ENCODE peak calls at places on chromosome 5, in nine cellular contexts. One of them, this sample, is unnamed.

GRCh38 chr5:10229306-10230048 is 20.2 kb downstream of the ATPSCKMT start:
- DNase-seq in AG09319: no peak
- DNase-seq in astrocyte of the spinal cord: peak
- DNase-seq in stimulated activated CD4-positive, alpha-beta T cell treated with anti-CD3 and anti-CD28 coated beads, TNF-alpha, amount 100 ng/mL, for 1 hour: no peak
- DNase-seq in activated T-cell treated with anti-CD3 and anti-CD28 coated beads for 1 hour: no peak
- DNase-seq in CD4-positive, alpha-beta T cell: no peak
- DNase-seq in NCI-H2029 treated with DMSO at 0.1 percent for 48 hours: no peak
- DNase-seq in DMS53: no peak
- DNase-seq in A172: peak
- DNase-seq in this sample: no peak

GRCh38 chr5:3342271-3343100 is 253.1 kb upstream of the IRX1 start:
- DNase-seq in AG09319: no peak
- DNase-seq in astrocyte of the spinal cord: no peak
- DNase-seq in stimulated activated CD4-positive, alpha-beta T cell treated with anti-CD3 and anti-CD28 coated beads, TNF-alpha, amount 100 ng/mL, for 1 hour: no peak
- DNase-seq in activated T-cell treated with anti-CD3 and anti-CD28 coated beads for 1 hour: no peak
- DNase-seq in CD4-positive, alpha-beta T cell: no peak
- DNase-seq in NCI-H2029 treated with DMSO at 0.1 percent for 48 hours: no peak
- DNase-seq in DMS53: no peak
- DNase-seq in A172: no peak
- DNase-seq in this sample: no peak

GRCh38 chr5:57066921-57067914 is 106.6 kb upstream of the GPBP1 start:
- DNase-seq in AG09319: no peak
- DNase-seq in astrocyte of the spinal cord: peak
- DNase-seq in stimulated activated CD4-positive, alpha-beta T cell treated with anti-CD3 and anti-CD28 coated beads, TNF-alpha, amount 100 ng/mL, for 1 hour: no peak
- DNase-seq in activated T-cell treated with anti-CD3 and anti-CD28 coated beads for 1 hour: no peak
- DNase-seq in CD4-positive, alpha-beta T cell: no peak
- DNase-seq in NCI-H2029 treated with DMSO at 0.1 percent for 48 hours: no peak
- DNase-seq in DMS53: peak
- DNase-seq in A172: no peak
- DNase-seq in this sample: no peak

GRCh38 chr5:35246928-35247644 is 16.8 kb upstream of the PRLR start:
- DNase-seq in AG09319: no peak
- DNase-seq in astrocyte of the spinal cord: peak
- DNase-seq in stimulated activated CD4-positive, alpha-beta T cell treated with anti-CD3 and anti-CD28 coated beads, TNF-alpha, amount 100 ng/mL, for 1 hour: no peak
- DNase-seq in activated T-cell treated with anti-CD3 and anti-CD28 coated beads for 1 hour: no peak
- DNase-seq in CD4-positive, alpha-beta T cell: no peak
- DNase-seq in NCI-H2029 treated with DMSO at 0.1 percent for 48 hours: no peak
- DNase-seq in DMS53: no peak
- DNase-seq in A172: no peak
- DNase-seq in this sample: no peak

GRCh38 chr5:10485142-10485795 is 43.6 kb downstream of the ROPN1L start:
- DNase-seq in AG09319: peak
- DNase-seq in astrocyte of the spinal cord: peak
- DNase-seq in stimulated activated CD4-positive, alpha-beta T cell treated with anti-CD3 and anti-CD28 coated beads, TNF-alpha, amount 100 ng/mL, for 1 hour: no peak
- DNase-seq in activated T-cell treated with anti-CD3 and anti-CD28 coated beads for 1 hour: no peak
- DNase-seq in CD4-positive, alpha-beta T cell: no peak
- DNase-seq in NCI-H2029 treated with DMSO at 0.1 percent for 48 hours: no peak
- DNase-seq in DMS53: no peak
- DNase-seq in A172: peak
- DNase-seq in this sample: no peak

GRCh38 chr5:17694922-17695321 is 60.7 kb downstream of the TAF11L14 start:
- DNase-seq in AG09319: no peak
- DNase-seq in astrocyte of the spinal cord: no peak
- DNase-seq in stimulated activated CD4-positive, alpha-beta T cell treated with anti-CD3 and anti-CD28 coated beads, TNF-alpha, amount 100 ng/mL, for 1 hour: no peak
- DNase-seq in activated T-cell treated with anti-CD3 and anti-CD28 coated beads for 1 hour: no peak
- DNase-seq in CD4-positive, alpha-beta T cell: no peak
- DNase-seq in NCI-H2029 treated with DMSO at 0.1 percent for 48 hours: no peak
- DNase-seq in DMS53: no peak
- DNase-seq in A172: no peak
- DNase-seq in this sample: no peak

GRCh38 chr5:118590806-118591205 is 397.5 kb downstream of the DTWD2 start:
- DNase-seq in AG09319: no peak
- DNase-seq in astrocyte of the spinal cord: no peak
- DNase-seq in stimulated activated CD4-positive, alpha-beta T cell treated with anti-CD3 and anti-CD28 coated beads, TNF-alpha, amount 100 ng/mL, for 1 hour: no peak
- DNase-seq in activated T-cell treated with anti-CD3 and anti-CD28 coated beads for 1 hour: no peak
- DNase-seq in CD4-positive, alpha-beta T cell: no peak
- DNase-seq in NCI-H2029 treated with DMSO at 0.1 percent for 48 hours: no peak
- DNase-seq in DMS53: no peak
- DNase-seq in A172: no peak
- DNase-seq in this sample: no peak

GRCh38 chr5:4949108-4949507 is 191.0 kb upstream of the ADAMTS16 start:
- DNase-seq in AG09319: no peak
- DNase-seq in astrocyte of the spinal cord: no peak
- DNase-seq in stimulated activated CD4-positive, alpha-beta T cell treated with anti-CD3 and anti-CD28 coated beads, TNF-alpha, amount 100 ng/mL, for 1 hour: no peak
- DNase-seq in activated T-cell treated with anti-CD3 and anti-CD28 coated beads for 1 hour: no peak
- DNase-seq in CD4-positive, alpha-beta T cell: no peak
- DNase-seq in NCI-H2029 treated with DMSO at 0.1 percent for 48 hours: no peak
- DNase-seq in DMS53: no peak
- DNase-seq in A172: no peak
- DNase-seq in this sample: no peak

GRCh38 chr5:125106881-125107280 is 360.4 kb upstream of the ZNF608 start:
- DNase-seq in AG09319: no peak
- DNase-seq in astrocyte of the spinal cord: no peak
- DNase-seq in stimulated activated CD4-positive, alpha-beta T cell treated with anti-CD3 and anti-CD28 coated beads, TNF-alpha, amount 100 ng/mL, for 1 hour: no peak
- DNase-seq in activated T-cell treated with anti-CD3 and anti-CD28 coated beads for 1 hour: no peak
- DNase-seq in CD4-positive, alpha-beta T cell: no peak
- DNase-seq in NCI-H2029 treated with DMSO at 0.1 percent for 48 hours: no peak
- DNase-seq in DMS53: no peak
- DNase-seq in A172: no peak
- DNase-seq in this sample: no peak

GRCh38 chr5:110338336-110339083 is 388.0 kb downstream of the TMEM232 start:
- DNase-seq in AG09319: no peak
- DNase-seq in astrocyte of the spinal cord: no peak
- DNase-seq in stimulated activated CD4-positive, alpha-beta T cell treated with anti-CD3 and anti-CD28 coated beads, TNF-alpha, amount 100 ng/mL, for 1 hour: no peak
- DNase-seq in activated T-cell treated with anti-CD3 and anti-CD28 coated beads for 1 hour: no peak
- DNase-seq in CD4-positive, alpha-beta T cell: no peak
- DNase-seq in NCI-H2029 treated with DMSO at 0.1 percent for 48 hours: no peak
- DNase-seq in DMS53: no peak
- DNase-seq in A172: no peak
- DNase-seq in this sample: no peak

GRCh38 chr5:30479104-30479503 is 714.4 kb upstream of the CDH6 start:
- DNase-seq in AG09319: no peak
- DNase-seq in astrocyte of the spinal cord: no peak
- DNase-seq in stimulated activated CD4-positive, alpha-beta T cell treated with anti-CD3 and anti-CD28 coated beads, TNF-alpha, amount 100 ng/mL, for 1 hour: no peak
- DNase-seq in activated T-cell treated with anti-CD3 and anti-CD28 coated beads for 1 hour: no peak
- DNase-seq in CD4-positive, alpha-beta T cell: no peak
- DNase-seq in NCI-H2029 treated with DMSO at 0.1 percent for 48 hours: no peak
- DNase-seq in DMS53: no peak
- DNase-seq in A172: no peak
- DNase-seq in this sample: no peak

GRCh38 chr5:149228610-149229297 is 42.9 kb upstream of the AFAP1L1 start:
- DNase-seq in AG09319: peak
- DNase-seq in astrocyte of the spinal cord: peak
- DNase-seq in stimulated activated CD4-positive, alpha-beta T cell treated with anti-CD3 and anti-CD28 coated beads, TNF-alpha, amount 100 ng/mL, for 1 hour: no peak
- DNase-seq in activated T-cell treated with anti-CD3 and anti-CD28 coated beads for 1 hour: no peak
- DNase-seq in CD4-positive, alpha-beta T cell: no peak
- DNase-seq in NCI-H2029 treated with DMSO at 0.1 percent for 48 hours: no peak
- DNase-seq in DMS53: peak
- DNase-seq in A172: peak
- DNase-seq in this sample: no peak

GRCh38 chr5:134637106-134637721 is 4.6 kb upstream of the SAR1B start:
- DNase-seq in AG09319: no peak
- DNase-seq in astrocyte of the spinal cord: no peak
- DNase-seq in stimulated activated CD4-positive, alpha-beta T cell treated with anti-CD3 and anti-CD28 coated beads, TNF-alpha, amount 100 ng/mL, for 1 hour: no peak
- DNase-seq in activated T-cell treated with anti-CD3 and anti-CD28 coated beads for 1 hour: no peak
- DNase-seq in CD4-positive, alpha-beta T cell: no peak
- DNase-seq in NCI-H2029 treated with DMSO at 0.1 percent for 48 hours: no peak
- DNase-seq in DMS53: no peak
- DNase-seq in A172: no peak
- DNase-seq in this sample: no peak

GRCh38 chr5:139104577-139105271 is 93.4 kb downstream of the SIL1 start:
- DNase-seq in AG09319: peak
- DNase-seq in astrocyte of the spinal cord: peak
- DNase-seq in stimulated activated CD4-positive, alpha-beta T cell treated with anti-CD3 and anti-CD28 coated beads, TNF-alpha, amount 100 ng/mL, for 1 hour: no peak
- DNase-seq in activated T-cell treated with anti-CD3 and anti-CD28 coated beads for 1 hour: no peak
- DNase-seq in CD4-positive, alpha-beta T cell: no peak
- DNase-seq in NCI-H2029 treated with DMSO at 0.1 percent for 48 hours: peak
- DNase-seq in DMS53: peak
- DNase-seq in A172: no peak
- DNase-seq in this sample: no peak

GRCh38 chr5:112703866-112704820 is 33.5 kb upstream of the APC start:
- DNase-seq in AG09319: no peak
- DNase-seq in astrocyte of the spinal cord: peak
- DNase-seq in stimulated activated CD4-positive, alpha-beta T cell treated with anti-CD3 and anti-CD28 coated beads, TNF-alpha, amount 100 ng/mL, for 1 hour: no peak
- DNase-seq in activated T-cell treated with anti-CD3 and anti-CD28 coated beads for 1 hour: no peak
- DNase-seq in CD4-positive, alpha-beta T cell: no peak
- DNase-seq in NCI-H2029 treated with DMSO at 0.1 percent for 48 hours: peak
- DNase-seq in DMS53: peak
- DNase-seq in A172: peak
- DNase-seq in this sample: no peak

GRCh38 chr5:170408189-170408588 is 19.0 kb upstream of the KCNMB1 start:
- DNase-seq in AG09319: no peak
- DNase-seq in astrocyte of the spinal cord: no peak
- DNase-seq in stimulated activated CD4-positive, alpha-beta T cell treated with anti-CD3 and anti-CD28 coated beads, TNF-alpha, amount 100 ng/mL, for 1 hour: no peak
- DNase-seq in activated T-cell treated with anti-CD3 and anti-CD28 coated beads for 1 hour: no peak
- DNase-seq in CD4-positive, alpha-beta T cell: no peak
- DNase-seq in NCI-H2029 treated with DMSO at 0.1 percent for 48 hours: no peak
- DNase-seq in DMS53: no peak
- DNase-seq in A172: no peak
- DNase-seq in this sample: no peak

GRCh38 chr5:40619406-40619805 is 60.3 kb upstream of the PTGER4 start:
- DNase-seq in AG09319: no peak
- DNase-seq in astrocyte of the spinal cord: no peak
- DNase-seq in stimulated activated CD4-positive, alpha-beta T cell treated with anti-CD3 and anti-CD28 coated beads, TNF-alpha, amount 100 ng/mL, for 1 hour: no peak
- DNase-seq in activated T-cell treated with anti-CD3 and anti-CD28 coated beads for 1 hour: no peak
- DNase-seq in CD4-positive, alpha-beta T cell: no peak
- DNase-seq in NCI-H2029 treated with DMSO at 0.1 percent for 48 hours: no peak
- DNase-seq in DMS53: no peak
- DNase-seq in A172: peak
- DNase-seq in this sample: no peak

GRCh38 chr5:173888473-173889135 is 455 bp downstream of the CPEB4 start:
- DNase-seq in AG09319: no peak
- DNase-seq in astrocyte of the spinal cord: no peak
- DNase-seq in stimulated activated CD4-positive, alpha-beta T cell treated with anti-CD3 and anti-CD28 coated beads, TNF-alpha, amount 100 ng/mL, for 1 hour: no peak
- DNase-seq in activated T-cell treated with anti-CD3 and anti-CD28 coated beads for 1 hour: no peak
- DNase-seq in CD4-positive, alpha-beta T cell: no peak
- DNase-seq in NCI-H2029 treated with DMSO at 0.1 percent for 48 hours: no peak
- DNase-seq in DMS53: peak
- DNase-seq in A172: peak
- DNase-seq in this sample: no peak

GRCh38 chr5:146667633-146668032 is 151.6 kb upstream of the GPR151 start:
- DNase-seq in AG09319: no peak
- DNase-seq in astrocyte of the spinal cord: peak
- DNase-seq in stimulated activated CD4-positive, alpha-beta T cell treated with anti-CD3 and anti-CD28 coated beads, TNF-alpha, amount 100 ng/mL, for 1 hour: no peak
- DNase-seq in activated T-cell treated with anti-CD3 and anti-CD28 coated beads for 1 hour: no peak
- DNase-seq in CD4-positive, alpha-beta T cell: no peak
- DNase-seq in NCI-H2029 treated with DMSO at 0.1 percent for 48 hours: peak
- DNase-seq in DMS53: peak
- DNase-seq in A172: peak
- DNase-seq in this sample: no peak

GRCh38 chr5:27124590-27124989 is 86.2 kb upstream of the CDH9 start:
- DNase-seq in AG09319: no peak
- DNase-seq in astrocyte of the spinal cord: peak
- DNase-seq in stimulated activated CD4-positive, alpha-beta T cell treated with anti-CD3 and anti-CD28 coated beads, TNF-alpha, amount 100 ng/mL, for 1 hour: no peak
- DNase-seq in activated T-cell treated with anti-CD3 and anti-CD28 coated beads for 1 hour: no peak
- DNase-seq in CD4-positive, alpha-beta T cell: no peak
- DNase-seq in NCI-H2029 treated with DMSO at 0.1 percent for 48 hours: no peak
- DNase-seq in DMS53: peak
- DNase-seq in A172: peak
- DNase-seq in this sample: no peak

GRCh38 chr5:126354012-126354856 is 69.0 kb upstream of the GRAMD2B start:
- DNase-seq in AG09319: peak
- DNase-seq in astrocyte of the spinal cord: peak
- DNase-seq in stimulated activated CD4-positive, alpha-beta T cell treated with anti-CD3 and anti-CD28 coated beads, TNF-alpha, amount 100 ng/mL, for 1 hour: no peak
- DNase-seq in activated T-cell treated with anti-CD3 and anti-CD28 coated beads for 1 hour: no peak
- DNase-seq in CD4-positive, alpha-beta T cell: no peak
- DNase-seq in NCI-H2029 treated with DMSO at 0.1 percent for 48 hours: no peak
- DNase-seq in DMS53: peak
- DNase-seq in A172: peak
- DNase-seq in this sample: no peak